ENCODE peak calls at places on chromosomes 4 and X, in five cellular contexts. One of them, this sample, is unnamed. For H3K36me3 and H3K9me3, the result is how much of the 10 kb centered on the place peaks cover.

GRCh38 chr4:182065255-182065654 is 177.9 kb upstream of the TENM3 start:
- DNase-seq in aorta: no peak
- DNase-seq in HCT116: no peak
- DNase-seq in DND-41: no peak
- DNase-seq in body of pancreas: no peak
- DNase-seq in this sample: no peak

GRCh38 chrX:3697701-3698279 is 15.7 kb downstream of the PRKX start:
- DNase-seq in HCT116: no peak
- DNase-seq in body of pancreas: peak
- DNase-seq in aorta: peak
- DNase-seq in DND-41: no peak
- DNase-seq in this sample: peak

GRCh38 chr4:158793021-158793420 is 24.2 kb downstream of the FNIP2 start:
- DNase-seq in HCT116: no peak
- DNase-seq in DND-41: no peak
- DNase-seq in body of pancreas: no peak
- DNase-seq in aorta: no peak
- DNase-seq in this sample: no peak

GRCh38 chrX:68883800-68884199 is 55.0 kb downstream of the EFNB1 start:
- DNase-seq in body of pancreas: no peak
- DNase-seq in DND-41: no peak
- DNase-seq in aorta: no peak
- DNase-seq in HCT116: no peak
- DNase-seq in this sample: no peak

GRCh38 chrX:154370300-154370881 is 4.0 kb downstream of the FLNA start:
- DNase-seq in HCT116: no peak
- DNase-seq in aorta: no peak
- DNase-seq in DND-41: peak
- DNase-seq in body of pancreas: no peak
- DNase-seq in this sample: peak

GRCh38 chrX:50609796-50610195 is 139.2 kb upstream of the DGKK start:
- DNase-seq in aorta: no peak
- DNase-seq in HCT116: no peak
- DNase-seq in DND-41: no peak
- DNase-seq in body of pancreas: no peak
- DNase-seq in this sample: no peak

GRCh38 chrX:122268353-122268752 is 915.7 kb upstream of the GRIA3 start:
- DNase-seq in body of pancreas: no peak
- DNase-seq in HCT116: no peak
- DNase-seq in aorta: no peak
- DNase-seq in DND-41: no peak
- DNase-seq in this sample: no peak

GRCh38 chr4:88616275-88616996 is 24.2 kb downstream of the HERC3 start:
- DNase-seq in HCT116: no peak
- DNase-seq in DND-41: no peak
- DNase-seq in aorta: no peak
- DNase-seq in body of pancreas: no peak
- DNase-seq in this sample: no peak

GRCh38 chr4:4384837-4385236 is 2.1 kb upstream of the NSG1 start:
- DNase-seq in DND-41: no peak
- DNase-seq in aorta: peak
- DNase-seq in body of pancreas: no peak
- DNase-seq in HCT116: peak
- DNase-seq in this sample: no peak

GRCh38 chrX:55452825-55453124 is 848 bp downstream of the MAGEH1 start:
- DNase-seq in HCT116: no peak
- DNase-seq in body of pancreas: no peak
- DNase-seq in DND-41: no peak
- DNase-seq in aorta: no peak
- DNase-seq in this sample: no peak

GRCh38 chrX:40244980-40245379 is 147.2 kb upstream of the BCOR start:
- DNase-seq in aorta: peak
- DNase-seq in body of pancreas: no peak
- DNase-seq in HCT116: no peak
- DNase-seq in DND-41: peak
- DNase-seq in this sample: no peak

GRCh38 chrX:23317799-23318724 is 16.6 kb upstream of the PTCHD1 start:
- DNase-seq in body of pancreas: no peak
- DNase-seq in HCT116: no peak
- DNase-seq in DND-41: peak
- DNase-seq in aorta: peak
- DNase-seq in this sample: peak

GRCh38 chr4:137180349-137180748 is 351.9 kb downstream of the PCDH18 start:
- DNase-seq in HCT116: peak
- DNase-seq in aorta: no peak
- DNase-seq in body of pancreas: no peak
- DNase-seq in DND-41: no peak
- DNase-seq in this sample: no peak

GRCh38 chr4:153486281-153487151 is 20.4 kb downstream of the TMEM131L start:
- DNase-seq in HCT116: peak
- DNase-seq in aorta: no peak
- DNase-seq in DND-41: no peak
- DNase-seq in body of pancreas: peak
- DNase-seq in this sample: peak

GRCh38 chr4:41647368-41647767 is 101.2 kb downstream of the PHOX2B start:
- DNase-seq in HCT116: no peak
- DNase-seq in aorta: no peak
- DNase-seq in DND-41: no peak
- DNase-seq in body of pancreas: no peak
- DNase-seq in this sample: no peak

GRCh38 chr4:147318581-147318980 is 162.3 kb upstream of the EDNRA start:
- DNase-seq in HCT116: no peak
- DNase-seq in aorta: no peak
- DNase-seq in DND-41: no peak
- DNase-seq in body of pancreas: no peak
- DNase-seq in this sample: no peak

GRCh38 chrX:274904-275475 is 6.2 kb upstream of the PLCXD1 start:
- DNase-seq in aorta: no peak
- DNase-seq in HCT116: no peak
- DNase-seq in body of pancreas: no peak
- DNase-seq in DND-41: peak
- DNase-seq in this sample: peak

GRCh38 chrX:38561126-38561868 is at the start of gene TSPAN7:
- DNase-seq in aorta: peak
- DNase-seq in DND-41: peak
- DNase-seq in HCT116: peak
- DNase-seq in body of pancreas: peak
- DNase-seq in this sample: peak

DNA sequence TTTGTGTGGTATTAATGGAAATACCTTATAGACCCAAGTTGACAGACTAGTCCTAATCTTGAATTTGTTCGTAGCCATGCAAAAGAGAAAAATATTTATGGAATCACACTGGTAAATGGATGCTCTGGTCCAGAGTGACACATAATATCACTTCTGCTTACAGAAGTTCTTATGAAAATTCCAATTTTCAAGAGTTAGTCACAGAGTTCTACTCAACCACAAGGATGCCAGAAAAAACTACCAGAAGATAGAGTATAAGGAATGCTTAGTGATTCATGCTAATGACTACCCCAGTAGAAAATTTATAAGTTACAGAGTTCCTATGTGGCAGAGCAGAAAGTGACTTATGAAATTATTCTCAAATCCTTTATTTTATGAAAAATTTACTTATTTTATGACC is 1384.8 kb downstream of the FAM133A start:
- DNase-seq in body of pancreas: no peak
- DNase-seq in DND-41: no peak
- DNase-seq in HCT116: no peak
- DNase-seq in aorta: no peak
- DNase-seq in this sample: no peak
- H3K36me3 ChIP-seq in body of pancreas: under half
- H3K36me3 ChIP-seq in DND-41: under half
- H3K36me3 ChIP-seq in HCT116: under half
- H3K36me3 ChIP-seq in aorta: under half
- H3K36me3 ChIP-seq in this sample: under half

DNA sequence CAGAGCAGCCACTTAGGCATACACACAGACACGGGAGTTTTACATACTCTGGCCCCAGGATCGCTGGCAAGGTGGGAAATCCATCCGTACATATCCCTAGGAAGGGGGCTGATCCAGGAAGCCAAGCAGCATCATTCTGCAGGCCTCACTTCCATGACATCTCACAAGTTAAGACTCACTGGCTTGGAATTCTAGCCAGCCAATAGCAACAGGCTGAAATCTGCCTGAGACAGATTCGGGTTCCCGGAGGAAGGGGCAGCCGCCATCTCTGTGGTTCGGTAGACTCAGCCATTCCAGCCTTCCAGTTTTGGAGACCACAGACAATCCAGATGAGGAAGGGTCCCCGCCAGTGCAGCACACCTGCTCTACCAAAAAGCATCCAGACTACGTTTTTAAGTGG is 31.3 kb downstream of the SOWAHB start:
- DNase-seq in DND-41: no peak
- DNase-seq in body of pancreas: no peak
- DNase-seq in HCT116: no peak
- DNase-seq in aorta: no peak
- DNase-seq in this sample: no peak
- H3K9me3 ChIP-seq in DND-41: under half
- H3K9me3 ChIP-seq in body of pancreas: under half
- H3K9me3 ChIP-seq in HCT116: under half
- H3K9me3 ChIP-seq in aorta: under half
- H3K9me3 ChIP-seq in this sample: under half

DNA sequence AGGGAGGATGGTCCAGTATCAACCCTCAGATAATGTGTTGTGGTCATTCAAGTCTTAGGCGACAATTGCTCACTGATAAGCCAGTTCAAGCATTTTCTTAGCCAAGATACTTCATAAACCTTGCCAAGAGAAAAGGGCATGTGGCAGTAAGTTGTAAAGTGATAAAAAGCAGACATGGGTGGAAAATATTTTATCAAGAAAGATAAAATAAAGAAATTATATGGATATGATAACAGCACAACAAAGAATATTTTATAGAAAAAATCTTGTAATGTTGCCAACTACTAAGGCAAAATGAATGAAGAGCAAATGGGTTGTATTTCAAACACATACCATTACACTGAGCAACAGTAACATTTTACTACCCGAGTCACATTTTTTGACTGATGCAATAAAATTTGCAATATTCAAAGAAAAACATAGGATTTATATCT is 217.4 kb upstream of the PITX2 start:
- DNase-seq in body of pancreas: no peak
- DNase-seq in DND-41: no peak
- DNase-seq in HCT116: no peak
- DNase-seq in aorta: no peak
- DNase-seq in this sample: no peak
- H3K4me3 ChIP-seq in body of pancreas: no peak
- H3K4me3 ChIP-seq in DND-41: no peak
- H3K4me3 ChIP-seq in HCT116: no peak
- H3K4me3 ChIP-seq in aorta: no peak
- H3K4me3 ChIP-seq in this sample: no peak

DNA sequence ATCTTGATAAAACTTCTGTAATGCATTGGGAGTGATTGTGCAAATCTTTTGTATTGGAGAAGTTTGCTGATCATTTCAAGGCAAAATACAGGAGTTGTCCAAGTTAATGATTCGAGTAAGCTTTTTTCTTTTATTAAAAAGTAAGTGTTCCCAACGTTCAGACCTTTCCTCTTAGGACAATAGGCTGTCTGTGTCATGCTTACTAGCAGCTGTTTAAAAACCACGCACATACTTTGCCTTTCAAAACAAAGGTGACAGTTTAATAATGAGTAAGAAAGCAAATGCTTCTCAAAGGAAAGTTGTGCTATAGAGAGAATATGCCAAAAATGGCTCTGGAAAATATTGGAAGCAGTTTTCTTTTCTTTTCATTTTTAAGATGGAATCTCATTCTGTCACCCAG is 11.2 kb downstream of the TRAPPC11 start:
- DNase-seq in DND-41: no peak
- DNase-seq in aorta: no peak
- DNase-seq in body of pancreas: no peak
- DNase-seq in HCT116: no peak
- DNase-seq in this sample: no peak
- H3K36me3 ChIP-seq in DND-41: under half
- H3K36me3 ChIP-seq in aorta: under half
- H3K36me3 ChIP-seq in body of pancreas: under half
- H3K36me3 ChIP-seq in HCT116: under half
- H3K36me3 ChIP-seq in this sample: under half

GRCh38 chr4:73206236-73206635 is 52.4 kb downstream of the ANKRD17 start:
- DNase-seq in DND-41: no peak
- DNase-seq in HCT116: no peak
- DNase-seq in aorta: no peak
- DNase-seq in body of pancreas: no peak
- DNase-seq in this sample: no peak

GRCh38 chr4:73208376-73208775 is 50.2 kb downstream of the ANKRD17 start:
- DNase-seq in body of pancreas: no peak
- DNase-seq in HCT116: no peak
- DNase-seq in aorta: no peak
- DNase-seq in DND-41: no peak
- DNase-seq in this sample: no peak

GRCh38 chr4:73205482-73205881 is 53.1 kb downstream of the ANKRD17 start:
- DNase-seq in HCT116: no peak
- DNase-seq in aorta: no peak
- DNase-seq in DND-41: no peak
- DNase-seq in body of pancreas: no peak
- DNase-seq in this sample: no peak
- H3K9me3 ChIP-seq in HCT116: under half
- H3K9me3 ChIP-seq in aorta: under half
- H3K9me3 ChIP-seq in DND-41: under half
- H3K9me3 ChIP-seq in body of pancreas: under half
- H3K9me3 ChIP-seq in this sample: under half

GRCh38 chrX:136147320-136147901 is at the start of gene FHL1:
- DNase-seq in body of pancreas: peak
- DNase-seq in DND-41: peak
- DNase-seq in aorta: peak
- DNase-seq in HCT116: no peak
- DNase-seq in this sample: peak
- H3K4me3 ChIP-seq in body of pancreas: no peak
- H3K4me3 ChIP-seq in DND-41: peak
- H3K4me3 ChIP-seq in aorta: peak
- H3K4me3 ChIP-seq in HCT116: peak
- H3K4me3 ChIP-seq in this sample: peak

GRCh38 chrX:119763836-119764387 is 5.5 kb downstream of the SOWAHD start:
- DNase-seq in body of pancreas: no peak
- DNase-seq in DND-41: no peak
- DNase-seq in HCT116: no peak
- DNase-seq in aorta: no peak
- DNase-seq in this sample: no peak

GRCh38 chrX:119762718-119763117 is 4.3 kb downstream of the SOWAHD start:
- DNase-seq in body of pancreas: no peak
- DNase-seq in DND-41: no peak
- DNase-seq in HCT116: no peak
- DNase-seq in aorta: no peak
- DNase-seq in this sample: no peak

GRCh38 chrX:119759333-119759766 is 962 bp downstream of the SOWAHD start:
- DNase-seq in HCT116: no peak
- DNase-seq in aorta: no peak
- DNase-seq in body of pancreas: no peak
- DNase-seq in DND-41: no peak
- DNase-seq in this sample: no peak

GRCh38 chrX:119760026-119760902 is 1.9 kb downstream of the SOWAHD start:
- DNase-seq in HCT116: no peak
- DNase-seq in aorta: no peak
- DNase-seq in body of pancreas: no peak
- DNase-seq in DND-41: no peak
- DNase-seq in this sample: no peak

GRCh38 chrX:119763175-119763574 is 4.8 kb downstream of the SOWAHD start:
- DNase-seq in HCT116: no peak
- DNase-seq in DND-41: no peak
- DNase-seq in body of pancreas: no peak
- DNase-seq in aorta: no peak
- DNase-seq in this sample: no peak
- H3K36me3 ChIP-seq in HCT116: under half
- H3K36me3 ChIP-seq in DND-41: under half
- H3K36me3 ChIP-seq in body of pancreas: under half
- H3K36me3 ChIP-seq in aorta: under half
- H3K36me3 ChIP-seq in this sample: under half